ENCODE peak calls at places on chromosomes 11 and 22, in seven cellular contexts. A is activated CD8-positive, alpha-beta T cell treated with anti-CD3 and anti-CD28 coated beads for 36 hours; K is cardiac fibroblast; H is germinal center; R is stimulated activated CD4-positive, alpha-beta T cell treated with anti-CD3 and anti-CD28 coated beads, TNF-alpha, amount 100 ng/mL, for 1 hour; S is MG63; F is Calu3. U is an unnamed sample.
A peak's percentile ranks its signal among the peaks of the same experiment; 100 is the strongest.

GRCh38 chr11:112723676-112724075 is 237.5 kb upstream of the NCAM1 start:
- DNase-seq in H (no peak), R (no peak), S (no peak), F (no peak), A (no peak), K (no peak), U (no peak)

GRCh38 chr11:46916669-46917108 is 1.7 kb downstream of the LRP4 start:
- DNase-seq in K (peak; percentile 68), F (peak; percentile 26), H (peak; percentile 44), S (peak; percentile 37), A (peak; percentile 37), R (no peak), U (no peak)

GRCh38 chr11:59707371-59707770 is 6.3 kb downstream of the OR10V1 start:
- DNase-seq in H (no peak), A (no peak), R (no peak), F (no peak), S (no peak), K (no peak), U (no peak)

GRCh38 chr11:6693342-6694228 is 10.4 kb upstream of the MRPL17 start:
- DNase-seq in A (peak; percentile 82), F (no peak), R (no peak), K (peak; percentile 98), H (no peak), S (peak; percentile 83), U (peak; percentile 37)

GRCh38 chr11:70397336-70397982 is 870 bp upstream of the CTTN start:
- DNase-seq in R (no peak), K (no peak), S (no peak), H (peak; percentile 20), A (peak; percentile 20), F (no peak), U (peak; percentile 13)

GRCh38 chr11:70128435-70128906 is 50.4 kb downstream of the ANO1 start:
- DNase-seq in F (peak; percentile 48), R (no peak), H (no peak), A (no peak), S (peak; percentile 87), K (peak; percentile 21), U (peak; percentile 41)

GRCh38 chr22:22745225-22746060 is 101.0 kb downstream of the GGTLC2 start:
- DNase-seq in R (no peak), H (peak; percentile 38), K (peak; percentile 56), S (peak; percentile 20), A (peak; percentile 69), F (peak; percentile 68), U (no peak)

GRCh38 chr22:29703595-29704195 is 16.1 kb upstream of the CABP7 start:
- DNase-seq in R (no peak), F (no peak), H (no peak), A (no peak), S (no peak), K (no peak), U (no peak)

GRCh38 chr22:28002181-28002700 is 83.2 kb upstream of the PITPNB start:
- DNase-seq in R (no peak), H (no peak), A (no peak), S (no peak), F (no peak), K (no peak), U (no peak)

GRCh38 chr22:44449683-44450425 is 48.2 kb downstream of the RTL6 start:
- DNase-seq in F (no peak), H (no peak), S (no peak), K (no peak), R (no peak), A (no peak), U (no peak)